ENCODE peak calls at places on chromosomes 13 and 19, in ten cellular contexts. I is IMR-90, F is AG10803, B is uterus, S is ascending aorta, U is cardiac fibroblast, L is AG09309, H is astrocyte of the spinal cord, T is astrocyte of the cerebellum, E is foreskin fibroblast. Y is an unnamed sample.

GRCh38 chr13:110133425-110134235 is 173.3 kb downstream of the COL4A1 start:
- DNase-seq in I (no peak), F (no peak), B (no peak), S (no peak), U (no peak), L (no peak), H (no peak), T (no peak), E (no peak), Y (no peak)

GRCh38 chr19:35040826-35041547 is 534 bp upstream of the HPN start:
- DNase-seq in I (no peak), F (no peak), B (peak; percentile 86), S (peak; percentile 88), U (peak; percentile 80), L (no peak), H (no peak), T (no peak), E (no peak), Y (peak; percentile 48)

GRCh38 chr19:17205237-17206140 is 9.7 kb upstream of the USE1 start:
- DNase-seq in I (peak; percentile 34), F (peak; percentile 41), B (peak; percentile 53), S (no peak), U (peak; percentile 72), L (no peak), H (peak; percentile 49), T (peak; percentile 34), E (peak; percentile 37), Y (peak; percentile 75)

GRCh38 chr13:101626925-101627555 is 174.6 kb downstream of the ITGBL1 start:
- DNase-seq in I (peak; percentile 2), F (no peak), B (no peak), S (no peak), U (no peak), L (no peak), H (peak; percentile 41), T (no peak), E (no peak), Y (no peak)

GRCh38 chr13:74132152-74132767 is 1.9 kb downstream of the KLF12 start:
- DNase-seq in I (peak; percentile 39), F (no peak), B (no peak), S (no peak), U (peak; percentile 49), L (no peak), H (no peak), T (no peak), E (no peak), Y (peak; percentile 46)

GRCh38 chr13:46389985-46390384 is 2.9 kb upstream of the RUBCNL start:
- DNase-seq in I (no peak), F (no peak), B (no peak), S (no peak), U (no peak), L (no peak), H (peak; percentile 26), T (no peak), E (no peak), Y (no peak)

GRCh38 chr13:33728271-33729037 is 89.5 kb upstream of the RFC3 start:
- DNase-seq in I (no peak), F (peak; percentile 8), B (peak; percentile 37), S (peak; percentile 63), U (peak; percentile 48), L (no peak), H (no peak), T (no peak), E (no peak), Y (peak; percentile 5)

GRCh38 chr13:24506698-24507335 is 5.8 kb downstream of the PARP4 start:
- DNase-seq in I (no peak), F (no peak), B (no peak), S (no peak), U (no peak), L (no peak), H (no peak), T (no peak), E (no peak), Y (no peak)

GRCh38 chr19:17114414-17114831 is 38.8 kb downstream of the MYO9B start:
- DNase-seq in I (peak; percentile 57), F (no peak), B (no peak), S (no peak), U (no peak), L (no peak), H (peak; percentile 44), T (peak; percentile 73), E (no peak), Y (no peak)

GRCh38 chr13:44300895-44301638 is 72.6 kb upstream of the SERP2 start:
- DNase-seq in I (peak; percentile 87), F (peak; percentile 68), B (peak; percentile 72), S (peak; percentile 85), U (peak; percentile 83), L (no peak), H (peak; percentile 89), T (no peak), E (peak; percentile 68), Y (peak; percentile 88)

DNA sequence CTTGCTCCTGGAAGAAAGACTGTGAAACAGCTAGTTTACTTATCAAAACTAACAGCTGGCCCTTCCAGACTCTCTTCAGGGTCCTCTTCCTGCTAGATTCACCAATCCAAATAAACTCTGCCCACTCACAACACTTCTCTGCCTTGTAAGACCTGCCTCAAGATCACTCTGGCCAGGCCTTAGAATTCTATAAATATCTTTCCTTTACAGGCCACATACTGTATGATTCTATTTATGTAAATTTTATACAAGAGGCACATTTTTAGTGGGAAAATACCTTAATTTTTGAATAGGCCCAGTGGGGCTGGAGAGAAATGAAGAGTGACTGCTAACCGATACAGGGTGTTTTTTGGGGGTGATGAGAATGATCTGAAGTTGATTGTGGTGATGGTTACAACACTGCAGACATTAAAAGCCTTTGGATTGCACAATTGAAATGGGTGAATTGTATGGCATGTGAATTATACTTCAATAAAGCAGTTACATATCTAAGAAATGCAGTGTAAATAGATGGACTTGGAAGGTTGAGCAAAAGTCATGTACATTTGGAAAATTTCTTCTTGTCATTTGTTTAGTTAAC is 141.8 kb downstream of the GPC5 start:
- DNase-seq in I (no peak), F (no peak), B (no peak), S (no peak), U (no peak), L (no peak), H (no peak), T (no peak), E (no peak), Y (no peak)
- TF ChIP-seq CTCF in I (no peak), F (no peak), B (no peak), S (no peak), U (no peak), L (no peak), H (no peak), T (no peak), E (no peak), Y (no peak)

GRCh38 chr19:15453091-15453498 is 3.3 kb upstream of the WIZ start:
- DNase-seq in I (no peak), F (no peak), B (no peak), S (no peak), U (peak; percentile 17), L (no peak), H (no peak), T (no peak), E (no peak), Y (no peak)
- H3K4me3 ChIP-seq in I (peak overlapping the region; percentile 24), F (peak overlapping the region; percentile 58), B (peak overlapping the region; percentile 37), S (peak overlapping the region; percentile 67), U (peak overlapping the region; percentile 52), L (peak overlapping the region; percentile 37), H (peak overlapping the region; percentile 30), T (peak overlapping the region; percentile 31), E (peak overlapping the region; percentile 46), Y (peak overlapping the region; percentile 53)

GRCh38 chr19:55423225-55423967 is 15.8 kb upstream of the UBE2S start:
- DNase-seq in I (no peak), F (no peak), B (no peak), S (no peak), U (no peak), L (no peak), H (no peak), T (no peak), E (no peak), Y (no peak)

GRCh38 chr19:55431183-55431582 is 11.9 kb downstream of the SHISA7 start:
- DNase-seq in I (no peak), F (no peak), B (no peak), S (no peak), U (no peak), L (no peak), H (no peak), T (no peak), E (no peak), Y (no peak)

GRCh38 chr19:55424518-55424917 is 16.9 kb upstream of the UBE2S start:
- DNase-seq in I (no peak), F (no peak), B (no peak), S (no peak), U (no peak), L (no peak), H (no peak), T (no peak), E (no peak), Y (no peak)

GRCh38 chr19:55426042-55426441 is 17.1 kb downstream of the SHISA7 start:
- DNase-seq in I (no peak), F (no peak), B (no peak), S (no peak), U (no peak), L (no peak), H (no peak), T (no peak), E (no peak), Y (no peak)
- TF ChIP-seq CTCF in I (no peak), F (no peak), B (no peak), S (no peak), U (no peak), L (no peak), H (no peak), T (no peak), E (no peak), Y (no peak)

GRCh38 chr19:3712663-3713531 is 4.7 kb downstream of the TJP3 start:
- DNase-seq in I (no peak), F (no peak), B (no peak), S (no peak), U (no peak), L (no peak), H (no peak), T (no peak), E (no peak), Y (no peak)

GRCh38 chr19:3707868-3708206 is 347 bp upstream of the TJP3 start:
- DNase-seq in I (no peak), F (no peak), B (no peak), S (no peak), U (no peak), L (no peak), H (no peak), T (no peak), E (no peak), Y (no peak)

GRCh38 chr19:3710265-3710812 is 2.2 kb downstream of the TJP3 start:
- DNase-seq in I (peak; percentile 43), F (peak; percentile 15), B (peak; percentile 40), S (peak; percentile 79), U (peak; percentile 67), L (no peak), H (peak; percentile 34), T (no peak), E (peak; percentile 30), Y (peak; percentile 38)

DNA sequence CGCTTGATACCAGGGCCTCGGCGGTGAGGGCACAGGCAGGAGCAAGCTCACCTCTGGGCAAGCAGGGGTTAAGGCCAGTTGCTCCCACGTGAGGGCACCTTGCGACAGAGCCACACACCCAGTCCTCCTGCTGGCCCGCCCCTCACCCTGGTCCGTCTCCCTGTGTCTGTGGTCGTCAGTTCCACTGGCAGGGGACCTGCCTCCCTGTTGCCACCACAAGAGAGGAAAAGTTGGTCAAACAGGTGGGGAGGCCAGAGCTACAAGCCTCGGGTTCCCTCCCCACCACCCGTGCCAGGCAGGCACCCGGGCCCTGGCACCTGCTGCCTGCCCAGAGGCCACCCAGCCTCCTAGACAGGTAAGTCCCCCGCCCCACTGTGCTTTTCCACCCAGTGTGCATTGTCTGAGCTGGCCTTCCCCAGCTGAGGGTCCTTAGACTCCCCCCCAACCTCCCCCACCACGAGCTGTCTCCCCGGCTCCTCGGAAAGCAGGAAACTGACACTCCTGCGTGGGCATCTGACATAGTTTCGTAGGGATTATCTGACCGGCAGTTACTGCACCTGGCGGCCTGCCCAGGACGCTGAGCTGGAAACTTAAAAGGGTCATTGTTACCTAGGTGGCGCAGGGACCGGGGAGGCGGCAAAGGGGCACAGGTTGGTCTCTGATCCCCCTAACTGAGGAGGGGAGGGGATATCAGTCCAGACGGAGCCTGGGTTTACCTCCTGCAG is at the start of gene TJP3:
- DNase-seq in I (peak; percentile 39), F (no peak), B (no peak), S (no peak), U (peak; percentile 36), L (no peak), H (no peak), T (no peak), E (no peak), Y (no peak)
- H3K4me3 ChIP-seq in I (no peak within 1 kb of the TSS), F (no peak within 1 kb of the TSS), B (no peak within 1 kb of the TSS), S (no peak within 1 kb of the TSS), U (no peak within 1 kb of the TSS), L (no peak within 1 kb of the TSS), H (no peak within 1 kb of the TSS), T (no peak within 1 kb of the TSS), E (no peak within 1 kb of the TSS), Y (no peak within 1 kb of the TSS)

Y was measured in fibroblast of pulmonary artery.